ENCODE peak calls at places on chromosomes 16 and 17, in four cellular contexts. R is ELF-1; U is stimulated activated CD4-positive, alpha-beta T cell treated with anti-CD3 and anti-CD28 coated beads, TNF-alpha, amount 100 ng/mL, for 24 hours; F is GM18507. G is an unnamed sample.

GRCh38 chr16:78609542-78610253 is 510.2 kb downstream of the WWOX start:
- DNase-seq in R (no peak), U (no peak), F (no peak), G (no peak)

GRCh38 chr17:79945591-79946255 is 89.9 kb downstream of the TBC1D16 start:
- DNase-seq in R (no peak), U (no peak), F (no peak), G (no peak)

GRCh38 chr16:70760221-70760620 is 40.7 kb downstream of the VAC14 start:
- DNase-seq in R (no peak), U (no peak), F (no peak), G (no peak)

GRCh38 chr16:56401482-56401881 is 23.9 kb downstream of the AMFR start:
- DNase-seq in R (peak), U (no peak), F (no peak), G (no peak)

GRCh38 chr17:32697728-32698625 is 178.9 kb downstream of the MYO1D start:
- DNase-seq in R (no peak), U (no peak), F (no peak), G (no peak)

GRCh38 chr17:41529491-41529915 is 1.4 kb upstream of the KRT19 start:
- DNase-seq in R (no peak), U (no peak), F (no peak), G (no peak)

GRCh38 chr16:80274576-80275191 is 266.1 kb upstream of the DYNLRB2 start:
- DNase-seq in R (no peak), U (no peak), F (no peak), G (no peak)

GRCh38 chr16:65745-66144 is 6.7 kb downstream of the RHBDF1 start:
- DNase-seq in R (peak), U (peak), F (peak), G (peak)

GRCh38 chr16:3722508-3722907 is 5.2 kb upstream of the TRAP1 start:
- DNase-seq in R (no peak), U (no peak), F (no peak), G (no peak)

GRCh38 chr17:62658136-62658535 is 30.7 kb downstream of the MRC2 start:
- DNase-seq in R (no peak), U (no peak), F (no peak), G (no peak)

GRCh38 chr17:40109471-40109824 is 9.1 kb upstream of the NR1D1 start:
- DNase-seq in R (no peak), U (no peak), F (no peak), G (no peak)

G was measured in effector memory CD8-positive, alpha-beta T cell.